ENCODE peak calls at places on chromosomes 5 and 9, in five cellular contexts. A is sigmoid colon, L is SK-N-SH, R is pancreas, N is cardiac muscle cell. E is an unnamed sample.

GRCh38 chr9:27413507-27414214 is 110.4 kb upstream of the IFNK start:
- DNase-seq in L (no peak), A (no peak), N (no peak), R (no peak), E (no peak)

GRCh38 chr5:17316973-17317459 is 99.6 kb downstream of the BASP1 start:
- DNase-seq in L (no peak), R (no peak), A (no peak), N (no peak), E (no peak)

GRCh38 chr9:130328349-130328801 is 62.8 kb downstream of the HMCN2 start:
- DNase-seq in R (no peak), L (no peak), N (no peak), A (peak), E (peak)

GRCh38 chr9:129138476-129139232 is 27.4 kb downstream of the PTPA start:
- DNase-seq in R (peak), N (peak), A (peak), L (no peak), E (no peak)

GRCh38 chr5:78526049-78526525 is 122.5 kb downstream of the LHFPL2 start:
- DNase-seq in N (no peak), L (no peak), A (no peak), R (no peak), E (no peak)

GRCh38 chr5:168179185-168179584 is 112.3 kb upstream of the WWC1 start:
- DNase-seq in L (no peak), R (no peak), A (peak), N (peak), E (no peak)

GRCh38 chr9:134340475-134341186 is 14.4 kb downstream of the RXRA start:
- DNase-seq in L (no peak), R (peak), N (no peak), A (no peak), E (no peak)

GRCh38 chr9:15543033-15543791 is 9.6 kb upstream of the CCDC171 start:
- DNase-seq in A (no peak), N (no peak), R (no peak), L (no peak), E (no peak)

GRCh38 chr9:11933926-11934325 is 759.3 kb upstream of the TYRP1 start:
- DNase-seq in L (no peak), R (no peak), N (no peak), A (no peak), E (no peak)

GRCh38 chr5:124706041-124706440 is 40.4 kb downstream of the ZNF608 start:
- DNase-seq in R (no peak), L (no peak), N (no peak), A (no peak), E (no peak)

GRCh38 chr9:72354704-72355103 is 10.3 kb downstream of the ZFAND5 start:
- DNase-seq in A (no peak), N (no peak), L (no peak), R (no peak), E (no peak)

GRCh38 chr5:113017891-113018635 is 41.5 kb downstream of the DCP2 start:
- DNase-seq in L (no peak), N (no peak), A (no peak), R (no peak), E (no peak)

DNA sequence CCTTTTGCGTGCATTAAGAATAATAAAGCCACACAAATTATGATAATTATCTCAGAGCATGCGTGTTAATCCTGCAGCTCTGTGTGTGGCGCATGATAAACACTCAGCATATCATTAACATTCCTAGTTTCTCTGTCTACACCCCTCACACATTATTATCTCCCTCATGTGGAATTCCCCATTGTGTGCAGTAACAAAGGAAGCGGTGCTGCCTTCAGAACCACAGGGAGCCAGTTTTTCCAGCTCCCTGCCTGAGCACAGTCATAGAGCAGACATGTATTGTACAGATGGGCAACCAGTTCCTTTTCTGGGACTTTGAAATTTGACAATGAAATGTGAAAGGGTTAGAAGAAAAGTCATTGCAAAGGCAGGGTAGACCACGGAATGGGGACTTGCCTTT is 1365.5 kb upstream of the CDH9 start:
- DNase-seq in L (no peak), R (no peak), N (no peak), A (no peak), E (no peak)
- H3K27ac ChIP-seq in L (no peak), R (no peak), N (no peak), A (no peak), E (no peak)

DNA sequence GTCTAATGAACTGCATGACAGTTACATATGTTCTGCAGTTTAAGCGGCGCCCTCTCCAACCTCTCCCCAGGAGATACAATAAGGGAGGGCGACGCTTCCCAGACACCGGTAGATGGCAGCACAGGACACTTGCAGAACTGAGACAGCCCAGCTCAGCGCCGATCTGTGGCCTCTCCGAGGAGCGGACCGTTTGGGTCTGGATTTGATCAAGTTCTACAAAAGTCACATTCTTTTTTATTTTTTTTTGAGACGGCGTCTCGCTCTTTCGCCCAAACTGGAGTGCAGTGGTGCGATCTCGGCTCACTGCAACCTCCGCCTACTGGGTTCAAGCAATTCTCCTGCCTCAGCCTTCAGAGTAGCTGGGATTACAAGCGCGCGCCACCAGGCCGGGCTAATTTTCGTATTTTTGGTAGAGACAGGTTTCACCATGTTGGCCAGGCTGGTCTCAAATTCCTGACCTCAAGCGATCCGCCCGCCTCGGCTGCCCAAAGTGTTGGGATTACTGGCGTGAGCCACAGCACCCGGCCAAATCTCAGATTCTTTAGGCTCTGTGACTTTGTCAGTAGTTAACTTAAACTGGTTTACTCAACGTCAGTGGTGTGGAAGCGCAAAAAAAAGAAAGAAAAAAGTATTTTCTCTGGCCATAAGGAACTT is 1.4 kb upstream of the ATOSB start:
- DNase-seq in L (peak), A (peak), N (peak), R (peak), E (peak)
- H3K4me3 ChIP-seq in L (peak), A (no peak), N (peak), R (peak), E (peak)

GRCh38 chr5:177508837-177509236 is 789 bp downstream of the DOK3 start:
- DNase-seq in A (no peak), L (no peak), R (no peak), N (no peak), E (no peak)

GRCh38 chr5:177507596-177508216 is 1.9 kb downstream of the DOK3 start:
- DNase-seq in A (no peak), N (no peak), L (no peak), R (peak), E (no peak)

GRCh38 chr5:177505075-177505474 is 4.6 kb downstream of the DOK3 start:
- DNase-seq in R (no peak), N (no peak), A (no peak), L (no peak), E (no peak)

GRCh38 chr5:177508217-177508611 is 1.4 kb downstream of the DOK3 start:
- DNase-seq in N (no peak), R (peak), A (no peak), L (no peak), E (no peak)

GRCh38 chr5:177507165-177507564 is 2.5 kb downstream of the DOK3 start:
- DNase-seq in L (no peak), A (no peak), N (no peak), R (no peak), E (no peak)
- TF ChIP-seq CTCF in L (peak), A (no peak), N (no peak), R (no peak), E (peak)

DNA sequence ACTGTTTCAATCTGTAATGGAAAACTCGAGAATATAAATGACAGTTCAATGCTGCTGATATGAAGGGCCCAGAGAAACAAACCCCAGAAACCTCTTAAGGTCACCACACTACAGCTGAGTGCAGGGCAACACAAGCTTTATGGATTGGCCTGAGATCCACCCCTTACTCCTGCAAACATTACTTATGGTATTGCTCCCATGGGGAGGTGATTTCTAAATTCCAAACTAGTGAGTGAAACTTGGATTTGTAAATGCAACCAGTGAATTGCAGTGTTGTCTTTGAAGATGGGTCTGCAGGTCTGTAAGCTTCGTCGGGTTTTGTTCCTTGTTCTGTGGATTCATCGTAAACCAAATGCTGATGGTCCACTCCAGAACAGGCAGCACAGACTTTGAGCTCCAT is 85.4 kb downstream of the NTRK2 start:
- DNase-seq in L (no peak), A (no peak), N (no peak), R (no peak), E (no peak)
- H3K27ac ChIP-seq in L (no peak), A (no peak), N (no peak), R (no peak), E (no peak)

GRCh38 chr5:501833-502184 is 22.4 kb downstream of the SLC9A3 start:
- DNase-seq in L (no peak), R (no peak), N (no peak), A (no peak), E (no peak)
- H3K4me3 ChIP-seq in L (no peak), R (no peak), N (no peak), A (no peak), E (no peak)

GRCh38 chr9:98740226-98740881 is 31.6 kb upstream of the GABBR2 start:
- DNase-seq in R (no peak), L (peak), N (no peak), A (no peak), E (no peak)

GRCh38 chr9:98742325-98743280 is 33.9 kb upstream of the GABBR2 start:
- DNase-seq in L (no peak), N (no peak), A (no peak), R (no peak), E (peak)

GRCh38 chr9:98736216-98736615 is 27.5 kb upstream of the GABBR2 start:
- DNase-seq in L (no peak), R (no peak), N (no peak), A (no peak), E (no peak)

GRCh38 chr9:98743329-98743728 is 34.6 kb upstream of the GABBR2 start:
- DNase-seq in A (no peak), R (no peak), N (no peak), L (no peak), E (no peak)

GRCh38 chr9:98738741-98739140 is 30.0 kb upstream of the GABBR2 start:
- DNase-seq in R (no peak), N (no peak), L (no peak), A (no peak), E (no peak)
- TF ChIP-seq CTCF in R (no peak), N (no peak), L (no peak), A (no peak), E (no peak)

DNA sequence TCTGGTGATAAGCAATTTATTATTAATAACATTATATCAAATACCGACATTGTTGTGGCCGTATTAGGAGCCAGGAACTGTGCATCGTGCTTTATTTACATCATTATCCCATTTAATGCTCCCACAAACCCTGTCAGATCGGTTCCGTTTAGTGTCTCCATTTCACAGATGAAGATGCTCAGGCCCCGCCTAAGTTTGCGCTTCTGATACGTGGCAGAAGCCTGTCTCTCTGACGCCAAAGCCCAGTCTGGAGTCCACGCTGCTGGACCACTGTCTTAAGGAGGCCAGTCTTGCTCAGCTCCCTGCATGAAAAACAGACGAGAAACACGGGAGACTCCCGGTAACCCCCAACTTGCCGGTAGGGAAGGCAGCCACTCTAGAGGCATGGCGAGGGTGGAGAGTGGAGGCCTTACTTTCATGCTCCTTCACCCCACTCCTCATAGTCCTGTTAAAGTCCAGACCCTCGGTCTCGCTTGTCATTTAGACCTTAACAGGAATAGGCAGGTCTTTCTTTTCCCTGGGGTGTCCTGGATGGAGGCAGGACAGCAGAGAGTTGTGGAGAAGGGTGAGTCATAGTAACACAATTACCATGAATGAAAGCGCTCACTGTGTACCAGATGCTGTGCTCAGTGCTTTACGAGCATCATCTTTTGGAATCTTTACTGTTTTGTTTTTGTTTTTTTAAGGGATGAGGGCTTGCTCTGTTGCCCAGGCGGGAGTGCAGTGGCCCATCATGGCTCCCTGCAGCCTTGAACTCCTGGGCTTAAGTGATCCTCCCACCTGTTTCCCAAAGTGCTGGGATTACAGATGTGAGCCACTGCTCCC is 872 bp downstream of the TXNDC15 start:
- DNase-seq in N (peak), R (peak), L (peak), A (peak), E (peak)
- H3K27ac ChIP-seq in N (peak), R (peak), L (peak), A (peak), E (peak)